ENCODE peak calls at places on chromosomes 11 and 22, in eight cellular contexts. V is HFF-Myc, T is glutamatergic neuron, F is OCI-LY7, M is progenitor cell of endocrine pancreas, X is AG04450, C is HFFc6, Q is neural crest cell. S is an unnamed sample.

GRCh38 chr11:66454253-66454652 is 12.5 kb upstream of the PELI3 start:
- DNase-seq in V (no peak), T (no peak), F (no peak), M (no peak), X (no peak), C (no peak), Q (no peak), S (no peak)

GRCh38 chr22:47275479-47276218 is 513.2 kb downstream of the TBC1D22A start:
- DNase-seq in V (no peak), T (no peak), F (no peak), M (no peak), X (no peak), C (no peak), Q (no peak), S (no peak)

GRCh38 chr11:2128512-2129322 is 10.5 kb downstream of the IGF2 start:
- DNase-seq in V (no peak), T (no peak), F (no peak), M (no peak), X (no peak), C (no peak), Q (no peak), S (no peak)

GRCh38 chr22:23098718-23099524 is 28.6 kb downstream of the GNAZ start:
- DNase-seq in V (no peak), T (no peak), F (no peak), M (no peak), X (no peak), C (no peak), Q (no peak), S (no peak)

GRCh38 chr22:43624144-43624998 is 187.7 kb downstream of the EFCAB6 start:
- DNase-seq in V (no peak), T (no peak), F (no peak), M (no peak), X (no peak), C (no peak), Q (no peak), S (no peak)

GRCh38 chr22:20091690-20092476 is 11.8 kb downstream of the DGCR8 start:
- DNase-seq in V (no peak), T (no peak), F (no peak), M (no peak), X (no peak), C (no peak), Q (no peak), S (no peak)

GRCh38 chr11:66749091-66749490 is 20.1 kb upstream of the SPTBN2 start:
- DNase-seq in V (no peak), T (no peak), F (no peak), M (no peak), X (no peak), C (no peak), Q (no peak), S (no peak)

GRCh38 chr11:33722579-33723234 is 13.5 kb downstream of the CD59 start:
- DNase-seq in V (no peak), T (no peak), F (no peak), M (no peak), X (no peak), C (peak; percentile 88), Q (no peak), S (no peak)

GRCh38 chr11:9600651-9601040 is 27.2 kb downstream of the WEE1 start:
- DNase-seq in V (no peak), T (no peak), F (peak; percentile 72), M (no peak), X (no peak), C (no peak), Q (no peak), S (no peak)

GRCh38 chr11:70616938-70617674 is 218.8 kb downstream of the CTTN start:
- DNase-seq in V (no peak), T (peak; percentile 63), F (no peak), M (no peak), X (no peak), C (no peak), Q (no peak), S (no peak)

GRCh38 chr11:114322934-114323333 is 26.7 kb downstream of the NNMT start:
- DNase-seq in V (no peak), T (no peak), F (no peak), M (no peak), X (no peak), C (no peak), Q (no peak), S (no peak)

GRCh38 chr11:44805596-44805995 is 78.8 kb downstream of the TSPAN18 start:
- DNase-seq in V (no peak), T (no peak), F (no peak), M (no peak), X (no peak), C (peak; percentile 4), Q (no peak), S (no peak)

GRCh38 chr11:78000193-78000592 is 5.7 kb upstream of the INTS4 start:
- DNase-seq in V (peak; percentile 30), T (no peak), F (peak; percentile 83), M (peak; percentile 22), X (peak; percentile 53), C (peak; percentile 60), Q (peak; percentile 45), S (peak; percentile 44)

GRCh38 chr22:32634424-32634981 is 159.9 kb downstream of the FBXO7 start:
- DNase-seq in V (no peak), T (no peak), F (no peak), M (no peak), X (no peak), C (no peak), Q (no peak), S (no peak)

GRCh38 chr22:39414886-39415285 is 15.3 kb downstream of the TAB1 start:
- DNase-seq in V (no peak), T (no peak), F (no peak), M (no peak), X (no peak), C (no peak), Q (no peak), S (no peak)

GRCh38 chr22:19942071-19942885 is 660 bp upstream of the TXNRD2 start:
- DNase-seq in V (no peak), T (no peak), F (peak; percentile 72), M (no peak), X (no peak), C (peak; percentile 66), Q (no peak), S (no peak)

GRCh38 chr22:39994046-39994565 is 648 bp upstream of the FAM83F start:
- DNase-seq in V (no peak), T (no peak), F (no peak), M (no peak), X (no peak), C (no peak), Q (no peak), S (no peak)

GRCh38 chr11:9206496-9206895 is 58.7 kb downstream of the DENND5A start:
- DNase-seq in V (no peak), T (no peak), F (no peak), M (no peak), X (peak; percentile 37), C (peak; percentile 70), Q (no peak), S (no peak)

GRCh38 chr22:31501738-31502137 is 5.4 kb downstream of the SFI1 start:
- DNase-seq in V (no peak), T (no peak), F (no peak), M (no peak), X (no peak), C (no peak), Q (no peak), S (no peak)

GRCh38 chr11:125464266-125464662 is 31.8 kb downstream of the FEZ1 start:
- DNase-seq in V (no peak), T (no peak), F (no peak), M (no peak), X (no peak), C (no peak), Q (no peak), S (no peak)

GRCh38 chr11:65352783-65353182 is 1.8 kb upstream of the TIGD3 start:
- DNase-seq in V (no peak), T (no peak), F (peak; percentile 44), M (no peak), X (no peak), C (peak; percentile 23), Q (no peak), S (no peak)

GRCh38 chr11:72006309-72007088 is 7.8 kb downstream of the IL18BP start:
- DNase-seq in V (no peak), T (no peak), F (no peak), M (no peak), X (no peak), C (no peak), Q (no peak), S (no peak)

GRCh38 chr11:72007089-72007476 is 8.4 kb downstream of the IL18BP start:
- DNase-seq in V (no peak), T (no peak), F (no peak), M (no peak), X (no peak), C (no peak), Q (no peak), S (no peak)

GRCh38 chr11:72003776-72004171 is 5.1 kb downstream of the IL18BP start:
- DNase-seq in V (no peak), T (no peak), F (no peak), M (no peak), X (no peak), C (no peak), Q (no peak), S (no peak)

GRCh38 chr11:72004515-72005346 is 6.0 kb downstream of the IL18BP start:
- DNase-seq in V (no peak), T (no peak), F (no peak), M (no peak), X (no peak), C (no peak), Q (no peak), S (no peak)

GRCh38 chr11:72005347-72006260 is 6.9 kb downstream of the IL18BP start:
- DNase-seq in V (no peak), T (no peak), F (no peak), M (no peak), X (no peak), C (no peak), Q (no peak), S (no peak)
- TF ChIP-seq CTCF in V (no peak), T (no peak), F (no peak), M (no peak), X (no peak), C (no peak), Q (no peak), S (no peak)

GRCh38 chr22:35547993-35548761 is 7.5 kb downstream of the RASD2 start:
- DNase-seq in V (no peak), T (no peak), F (peak; percentile 32), M (no peak), X (no peak), C (no peak), Q (no peak), S (no peak)
- TF ChIP-seq CTCF in V (no peak), T (no peak), F (peak; percentile 55), M (peak; percentile 27), X (peak; percentile 19), C (peak; percentile 16), Q (peak; percentile 17), S (no peak)

GRCh38 chr11:100837294-100837693 is 150.2 kb downstream of the ARHGAP42 start:
- DNase-seq in V (no peak), T (no peak), F (no peak), M (no peak), X (no peak), C (no peak), Q (no peak), S (no peak)

GRCh38 chr11:100847696-100848216 is 160.7 kb downstream of the ARHGAP42 start:
- DNase-seq in V (no peak), T (no peak), F (no peak), M (no peak), X (no peak), C (no peak), Q (no peak), S (no peak)

GRCh38 chr11:100841711-100842407 is 154.8 kb downstream of the ARHGAP42 start:
- DNase-seq in V (no peak), T (no peak), F (no peak), M (no peak), X (no peak), C (no peak), Q (no peak), S (no peak)
- TF ChIP-seq CTCF in V (no peak), T (no peak), F (no peak), M (no peak), X (no peak), C (no peak), Q (no peak), S (no peak)

GRCh38 chr11:82315093-82315492 is 418.6 kb downstream of the FAM181B start:
- DNase-seq in V (no peak), T (peak; percentile 30), F (peak; percentile 3), M (peak; percentile 22), X (no peak), C (no peak), Q (peak; percentile 20), S (peak; percentile 59)
- TF ChIP-seq CTCF in V (no peak), T (peak; percentile 53), F (peak; percentile 55), M (peak; percentile 81), X (no peak), C (no peak), Q (peak; percentile 75), S (peak; percentile 61)

S was measured in nephron progenitor cell.